ENCODE peak calls at places on chromosome 17, in seven cellular contexts. D is aorta; C is osteoblast; V is CD8-positive, alpha-beta T cell; Z is tibial artery; Y is spleen; I is GM23248. S is an unnamed sample. For H3K4me1, the result is how much of the 10 kb centered on the place peaks cover.

GRCh38 chr17:57328109-57328882 is 72.0 kb downstream of the MSI2 start:
- DNase-seq in D (no peak), C (no peak), V (no peak), Z (no peak), Y (no peak), I (no peak), S (no peak)

GRCh38 chr17:65518256-65518655 is 43.2 kb downstream of the AXIN2 start:
- DNase-seq in D (no peak), C (peak), V (no peak), Z (no peak), Y (no peak), I (peak), S (no peak)

GRCh38 chr17:77872199-77872598 is 86.3 kb upstream of the TNRC6C start:
- DNase-seq in D (peak), C (no peak), V (peak), Z (no peak), Y (peak), I (no peak), S (no peak)

GRCh38 chr17:83050651-83051422 is 28.6 kb upstream of the METRNL start:
- DNase-seq in D (no peak), C (peak), V (no peak), Z (no peak), Y (no peak), I (peak), S (no peak)

GRCh38 chr17:17051791-17052461 is 9.7 kb downstream of the MPRIP start:
- DNase-seq in D (no peak), C (peak), V (no peak), Z (peak), Y (peak), I (peak), S (peak)

GRCh38 chr17:79018045-79018695 is 5.8 kb upstream of the C1QTNF1 start:
- DNase-seq in D (no peak), C (no peak), V (no peak), Z (no peak), Y (no peak), I (no peak), S (no peak)

GRCh38 chr17:13153036-13153435 is 135.2 kb upstream of the ELAC2 start:
- DNase-seq in D (no peak), C (peak), V (no peak), Z (no peak), Y (no peak), I (peak), S (no peak)

GRCh38 chr17:7098802-7099459 is 15.7 kb downstream of the ASGR2 start:
- DNase-seq in D (no peak), C (no peak), V (no peak), Z (no peak), Y (no peak), I (no peak), S (no peak)

GRCh38 chr17:38601539-38602351 is 4.0 kb downstream of the SRCIN1 start:
- DNase-seq in D (no peak), C (peak), V (no peak), Z (no peak), Y (no peak), I (no peak), S (no peak)

GRCh38 chr17:43768382-43768781 is 9.8 kb upstream of the SOST start:
- DNase-seq in D (peak), C (no peak), V (no peak), Z (peak), Y (peak), I (no peak), S (no peak)

GRCh38 chr17:17401271-17401781 is 75.5 kb upstream of the MED9 start:
- DNase-seq in D (no peak), C (peak), V (no peak), Z (no peak), Y (no peak), I (peak), S (no peak)

GRCh38 chr17:44900894-44901293 is 1.6 kb upstream of the EFTUD2 start:
- DNase-seq in D (no peak), C (peak), V (no peak), Z (peak), Y (no peak), I (peak), S (no peak)

GRCh38 chr17:46001390-46002310 is 2.6 kb downstream of the STH start:
- DNase-seq in D (no peak), C (peak), V (no peak), Z (no peak), Y (no peak), I (no peak), S (no peak)

GRCh38 chr17:51257150-51258081 is 2.4 kb downstream of the MBTD1 start:
- DNase-seq in D (no peak), C (peak), V (no peak), Z (no peak), Y (no peak), I (peak), S (no peak)

GRCh38 chr17:78781339-78782304 is at the start of gene CYTH1:
- DNase-seq in D (peak), C (peak), V (no peak), Z (peak), Y (peak), I (peak), S (peak)

GRCh38 chr17:40346061-40346767 is 18.3 kb downstream of the GJD3 start:
- DNase-seq in D (no peak), C (peak), V (peak), Z (peak), Y (no peak), I (no peak), S (no peak)
- H3K4me1 ChIP-seq in D (under half), C (half or more), V (half or more), Z (half or more), Y (half or more), I (under half), S (under half)

GRCh38 chr17:62627219-62627903 is at the start of gene MRC2:
- DNase-seq in D (peak), C (peak), V (no peak), Z (peak), Y (no peak), I (peak), S (peak)
- H3K4me3 ChIP-seq in D (peak), C (peak), V (peak), Z (peak), Y (peak), I (peak), S (peak)

DNA sequence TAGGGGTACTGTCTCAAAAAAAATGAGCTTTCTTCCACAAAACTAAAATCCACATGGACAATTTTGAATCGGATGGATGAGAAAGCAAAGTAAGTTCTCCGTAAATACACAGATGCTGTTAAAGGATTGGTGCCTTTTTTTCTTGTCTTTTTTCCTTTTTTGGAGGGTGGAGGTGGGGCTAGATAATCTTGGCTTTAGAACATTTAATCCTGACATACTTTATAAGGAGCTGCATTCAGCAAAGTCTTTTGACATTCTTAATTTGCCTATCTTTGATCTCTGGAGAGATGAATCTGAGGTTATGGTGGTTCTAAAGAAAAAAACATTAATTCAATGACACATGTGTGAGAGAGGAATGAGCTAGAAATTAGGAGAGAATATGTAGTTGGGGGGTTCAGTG is 312.3 kb upstream of the KCNJ16 start:
- DNase-seq in D (no peak), C (no peak), V (no peak), Z (no peak), Y (no peak), I (no peak), S (no peak)
- H3K27ac ChIP-seq in D (no peak), C (no peak), V (no peak), Z (no peak), Y (no peak), I (peak), S (no peak)

GRCh38 chr17:74447628-74448159 is 15.8 kb downstream of the GPRC5C start:
- DNase-seq in D (no peak), C (peak), V (no peak), Z (no peak), Y (peak), I (no peak), S (no peak)

GRCh38 chr17:74449773-74450172 is 16.7 kb upstream of the CD300A start:
- DNase-seq in D (peak), C (peak), V (no peak), Z (no peak), Y (peak), I (no peak), S (no peak)

GRCh38 chr17:74450231-74450630 is 16.2 kb upstream of the CD300A start:
- DNase-seq in D (peak), C (peak), V (no peak), Z (no peak), Y (no peak), I (no peak), S (no peak)

GRCh38 chr17:74449306-74449705 is 17.1 kb upstream of the CD300A start:
- DNase-seq in D (peak), C (peak), V (no peak), Z (no peak), Y (peak), I (no peak), S (peak)

DNA sequence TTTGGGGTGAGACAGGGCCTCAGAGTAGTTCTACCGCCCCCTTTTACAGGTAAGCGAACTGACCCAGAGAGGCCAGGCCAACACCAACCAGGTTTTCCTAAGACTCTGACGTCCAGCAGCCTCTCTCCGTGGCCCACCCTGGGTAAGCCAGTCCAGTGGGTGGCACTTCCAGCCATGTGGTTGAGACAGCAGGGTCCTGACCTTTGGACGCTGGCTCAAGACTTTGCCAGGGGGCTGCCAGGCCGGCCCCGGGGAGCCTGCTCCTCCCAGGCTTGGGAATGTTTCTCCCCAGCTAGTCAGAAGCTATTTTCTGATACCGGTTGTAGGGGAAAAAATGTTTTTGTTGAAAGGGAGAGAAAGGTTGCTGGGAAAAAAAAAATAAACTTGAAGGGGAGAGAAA is 16.9 kb downstream of the GPRC5C start:
- DNase-seq in D (peak), C (peak), V (no peak), Z (no peak), Y (peak), I (no peak), S (peak)
- H3K4me1 ChIP-seq in D (under half), C (under half), V (under half), Z (half or more), Y (under half), I (under half), S (under half)

GRCh38 chr17:81469266-81469665 is 43.3 kb downstream of the ACTG1 start:
- DNase-seq in D (no peak), C (no peak), V (no peak), Z (no peak), Y (no peak), I (no peak), S (no peak)

GRCh38 chr17:81470944-81471803 is 41.4 kb downstream of the ACTG1 start:
- DNase-seq in D (no peak), C (no peak), V (no peak), Z (no peak), Y (no peak), I (peak), S (no peak)

GRCh38 chr17:81473019-81473418 is 39.6 kb downstream of the ACTG1 start:
- DNase-seq in D (no peak), C (no peak), V (no peak), Z (no peak), Y (no peak), I (no peak), S (no peak)

GRCh38 chr17:81470270-81470943 is 42.2 kb downstream of the ACTG1 start:
- DNase-seq in D (no peak), C (no peak), V (no peak), Z (no peak), Y (no peak), I (no peak), S (no peak)

GRCh38 chr17:81471804-81472456 is 40.7 kb downstream of the ACTG1 start:
- DNase-seq in D (peak), C (peak), V (no peak), Z (peak), Y (no peak), I (peak), S (peak)
- H3K4me3 ChIP-seq in D (no peak), C (peak), V (no peak), Z (peak), Y (no peak), I (peak), S (peak)

GRCh38 chr17:28897769-28898259 is 281 bp upstream of the FLOT2 start:
- DNase-seq in D (peak), C (peak), V (peak), Z (peak), Y (no peak), I (no peak), S (no peak)

GRCh38 chr17:28898261-28898955 is 875 bp upstream of the FLOT2 start:
- DNase-seq in D (no peak), C (peak), V (no peak), Z (no peak), Y (peak), I (no peak), S (no peak)

GRCh38 chr17:28896491-28896883 is 1.0 kb downstream of the FLOT2 start:
- DNase-seq in D (no peak), C (peak), V (no peak), Z (no peak), Y (no peak), I (peak), S (no peak)

GRCh38 chr17:28895794-28896447 is 1.6 kb downstream of the FLOT2 start:
- DNase-seq in D (no peak), C (peak), V (no peak), Z (no peak), Y (peak), I (no peak), S (no peak)

DNA sequence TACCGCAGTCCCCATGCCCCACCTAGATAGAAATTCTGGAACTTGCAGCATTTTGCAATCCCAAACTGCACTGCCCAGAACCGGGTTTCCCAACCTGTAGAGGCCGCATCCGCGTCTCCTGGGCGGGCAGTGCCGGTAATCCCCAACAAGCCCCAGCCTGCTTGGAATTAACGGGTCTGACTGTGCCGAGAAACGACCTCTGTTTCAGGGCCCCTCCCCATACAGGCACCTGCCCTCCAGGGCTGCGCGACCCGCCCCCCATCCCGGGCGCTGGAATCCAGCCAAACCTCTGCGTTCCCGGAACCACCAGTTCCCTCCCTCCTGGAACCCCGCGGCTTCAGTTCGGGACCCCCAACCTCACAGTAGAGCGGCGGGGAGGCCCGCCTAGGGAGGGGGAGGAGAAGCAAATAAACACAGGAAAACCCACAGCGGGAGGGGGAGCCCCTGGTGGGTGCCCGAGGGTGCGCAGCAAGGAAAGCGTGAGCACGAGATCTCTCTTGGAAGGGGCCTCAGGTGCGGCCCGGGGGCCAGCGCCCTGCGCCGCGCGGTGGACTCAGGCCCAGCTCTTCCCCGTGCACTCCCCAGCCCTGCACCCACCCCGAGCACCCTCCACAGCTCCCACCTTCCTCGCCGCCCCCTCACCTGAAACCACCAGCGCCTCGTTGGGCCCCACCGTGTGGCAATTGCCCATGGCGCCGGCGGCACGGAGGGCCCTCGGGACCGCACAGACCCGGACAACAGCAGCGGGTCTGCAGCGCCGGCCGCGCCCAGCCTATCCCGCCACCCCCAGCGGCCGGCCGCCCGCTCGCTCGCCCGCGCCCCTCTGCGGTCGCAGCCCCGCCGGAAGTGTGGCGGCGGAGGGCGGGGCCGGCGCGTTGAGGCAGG is at the start of gene FLOT2:
- DNase-seq in D (peak), C (peak), V (peak), Z (peak), Y (peak), I (peak), S (peak)
- H3K27ac ChIP-seq in D (peak), C (peak), V (peak), Z (peak), Y (peak), I (peak), S (peak)

S was measured in ovary.